ENCODE peak calls at places on chromosomes 11 and 22, in seven cellular contexts. S is heart left ventricle, F is kidney, I is HFFc6, M is NB4, G is MM.1S, R is fibroblast of pulmonary artery. T is an unnamed sample.
A peak's percentile ranks its signal among the peaks of the same experiment; 100 is the strongest.

GRCh38 chr11:30109774-30110173 is 92.9 kb upstream of the KCNA4 start:
- DNase-seq in M (no peak), F (no peak), R (no peak), I (no peak), S (no peak), G (no peak), T (no peak)

GRCh38 chr22:28920757-28921584 is 37.6 kb downstream of the ZNRF3 start:
- DNase-seq in F (no peak), M (no peak), I (no peak), R (no peak), G (no peak), S (no peak), T (no peak)

GRCh38 chr22:49363526-49364230 is 464.0 kb downstream of the BRD1 start:
- DNase-seq in I (no peak), G (no peak), F (peak; percentile 37), M (no peak), R (no peak), S (no peak), T (no peak)

GRCh38 chr11:74282863-74283484 is 28.5 kb downstream of the P4HA3 start:
- DNase-seq in F (no peak), G (no peak), I (no peak), M (no peak), R (peak; percentile 35), S (no peak), T (no peak)

GRCh38 chr11:21704539-21704938 is 488.3 kb upstream of the ANO5 start:
- DNase-seq in S (no peak), M (no peak), R (no peak), F (no peak), I (no peak), G (no peak), T (no peak)

GRCh38 chr11:63719987-63720386 is 38.7 kb downstream of the RTN3 start:
- DNase-seq in R (peak; percentile 28), S (no peak), I (no peak), M (no peak), F (no peak), G (no peak), T (no peak)

GRCh38 chr11:115944596-115944995 is 440.4 kb upstream of the CADM1 start:
- DNase-seq in G (no peak), M (peak; percentile 7), S (no peak), F (no peak), R (no peak), I (no peak), T (no peak)

GRCh38 chr22:37983860-37984791 is at the start of gene SOX10:
- DNase-seq in R (no peak), G (no peak), F (no peak), I (no peak), S (no peak), M (no peak), T (no peak)

GRCh38 chr11:75858613-75859012 is 43.6 kb downstream of the UVRAG start:
- DNase-seq in G (no peak), R (peak; percentile 82), I (peak; percentile 45), F (no peak), M (peak; percentile 84), S (no peak), T (no peak)

GRCh38 chr11:103673773-103674172 is 362.7 kb upstream of the DDI1 start:
- DNase-seq in G (no peak), R (peak; percentile 85), S (no peak), M (no peak), F (no peak), I (peak; percentile 51), T (no peak)

GRCh38 chr22:45225732-45226560 is 14.7 kb downstream of the KIAA0930 start:
- DNase-seq in I (no peak), S (peak; percentile 50), G (no peak), R (peak; percentile 60), M (peak; percentile 98), F (no peak), T (no peak)

GRCh38 chr11:36009469-36009868 is 65.6 kb downstream of the LDLRAD3 start:
- DNase-seq in G (no peak), R (peak; percentile 76), S (no peak), F (no peak), M (no peak), I (peak; percentile 51), T (peak; percentile 28)

GRCh38 chr22:44261164-44261860 is 51.4 kb downstream of the SHISAL1 start:
- DNase-seq in S (no peak), R (no peak), G (no peak), M (no peak), F (no peak), I (no peak), T (no peak)

GRCh38 chr11:108670381-108670930 is 5.6 kb downstream of the DDX10 start:
- DNase-seq in S (no peak), I (no peak), R (no peak), F (no peak), G (no peak), M (no peak), T (no peak)

GRCh38 chr22:30928401-30928800 is 40.2 kb downstream of the MORC2 start:
- DNase-seq in M (no peak), I (no peak), G (no peak), R (no peak), F (no peak), S (no peak), T (no peak)

GRCh38 chr22:25475554-25476022 is 88.9 kb upstream of the GRK3 start:
- DNase-seq in S (peak; percentile 35), F (no peak), M (no peak), G (no peak), I (no peak), R (peak; percentile 52), T (peak; percentile 16)

GRCh38 chr11:1226981-1227550 is 4.2 kb downstream of the MUC5B start:
- DNase-seq in F (peak; percentile 71), S (peak; percentile 20), R (peak; percentile 4), G (no peak), M (no peak), I (no peak), T (no peak)

GRCh38 chr11:94828088-94828487 is 59.9 kb downstream of the AMOTL1 start:
- DNase-seq in M (no peak), F (no peak), R (no peak), G (no peak), S (no peak), I (no peak), T (no peak)

GRCh38 chr22:42179616-42180015 is 49.0 kb upstream of the CYP2D6 start:
- DNase-seq in S (no peak), F (no peak), M (no peak), R (peak; percentile 45), G (no peak), I (peak; percentile 86), T (peak; percentile 56)

GRCh38 chr11:119172513-119172912 is 4.0 kb downstream of the NLRX1 start:
- DNase-seq in S (no peak), I (no peak), F (no peak), G (no peak), M (peak; percentile 77), R (no peak), T (no peak)

GRCh38 chr22:37240240-37240940 is 3.7 kb downstream of the RAC2 start:
- DNase-seq in R (no peak), M (no peak), G (no peak), S (no peak), I (no peak), F (no peak), T (no peak)

GRCh38 chr11:117829369-117829725 is 4.8 kb upstream of the FXYD2 start:
- DNase-seq in M (no peak), S (peak; percentile 28), R (no peak), I (no peak), F (peak; percentile 85), G (no peak), T (no peak)

GRCh38 chr11:44658451-44658850 is 68.3 kb upstream of the TSPAN18 start:
- DNase-seq in S (no peak), R (peak; percentile 35), F (no peak), M (peak; percentile 29), I (peak; percentile 11), G (peak; percentile 34), T (no peak)

GRCh38 chr11:9260182-9261146 is 4.7 kb downstream of the DENND5A start:
- DNase-seq in F (no peak), G (peak; percentile 77), R (no peak), I (no peak), M (no peak), S (no peak), T (no peak)
- TF ChIP-seq CTCF in F (no peak), G (peak; percentile 39), R (peak; percentile 35), I (peak; percentile 69), M (peak; percentile 7), S (peak; percentile 21), T (peak; percentile 19)

GRCh38 chr11:6022954-6023353 is 7.6 kb downstream of the OR56A1 start:
- DNase-seq in S (no peak), I (peak; percentile 36), R (peak; percentile 73), G (peak; percentile 85), F (no peak), M (peak; percentile 54), T (no peak)
- TF ChIP-seq CTCF in S (peak; percentile 72), I (peak; percentile 69), R (peak; percentile 65), G (peak; percentile 73), F (peak; percentile 63), M (peak; percentile 40), T (peak; percentile 38)

GRCh38 chr22:23894710-23895598 is 771 bp downstream of the MIF start:
- DNase-seq in R (peak; percentile 84), S (peak; percentile 65), G (peak; percentile 84), F (peak; percentile 95), I (peak; percentile 60), M (peak; percentile 93), T (no peak)
- TF ChIP-seq CTCF in R (peak; percentile 34), S (no peak), G (peak; percentile 66), F (peak; percentile 17), I (peak; percentile 63), M (peak; percentile 16), T (no peak)

GRCh38 chr11:34403431-34403830 is 35.3 kb upstream of the CAT start:
- DNase-seq in G (no peak), S (no peak), F (no peak), I (no peak), M (no peak), R (no peak), T (no peak)

GRCh38 chr11:34406413-34406812 is 32.3 kb upstream of the CAT start:
- DNase-seq in R (no peak), M (no peak), G (no peak), F (no peak), I (no peak), S (no peak), T (no peak)

GRCh38 chr11:34405079-34405858 is 33.5 kb upstream of the CAT start:
- DNase-seq in S (no peak), F (no peak), G (no peak), I (peak; percentile 2), M (peak; percentile 30), R (no peak), T (peak; percentile 46)

GRCh38 chr11:34407121-34407813 is 31.5 kb upstream of the CAT start:
- DNase-seq in F (no peak), I (no peak), S (no peak), R (no peak), G (no peak), M (no peak), T (no peak)

DNA sequence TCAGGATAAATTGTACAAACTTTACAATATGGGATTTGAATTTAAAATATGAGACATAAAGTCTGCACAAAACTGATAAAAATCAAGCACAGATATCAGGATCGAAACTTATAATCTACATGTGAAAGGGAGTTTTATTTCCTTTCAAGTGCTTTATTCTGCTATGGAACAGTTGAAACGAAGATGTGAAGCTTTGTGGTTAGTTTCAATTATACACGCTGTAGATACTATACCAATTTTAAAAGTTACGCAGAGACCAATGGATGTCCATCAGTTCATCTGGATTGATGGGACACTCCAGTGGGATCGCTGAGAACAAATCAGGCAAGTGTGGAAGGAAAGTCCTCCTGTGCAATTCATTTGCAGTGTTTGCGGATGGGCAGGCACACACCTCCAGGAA is 34.5 kb upstream of the CAT start:
- DNase-seq in I (no peak), F (no peak), G (peak; percentile 32), M (no peak), S (no peak), R (no peak), T (no peak)
- TF ChIP-seq CTCF in I (no peak), F (no peak), G (no peak), M (no peak), S (no peak), R (no peak), T (no peak)

T was measured in AG09319.